ENCODE peak calls at places on chromosomes 7 and 10, in seven cellular contexts. D is NCI-H345, T is left ventricle myocardium inferior, C is transverse colon, S is LoVo, F is kidney tubule cell, L is mucosa of gallbladder. J is an unnamed sample.
A peak's percentile ranks its signal among the peaks of the same experiment; 100 is the strongest.

GRCh38 chr10:17235136-17235535 is 7.1 kb downstream of the VIM start:
- DNase-seq in C (no peak), S (no peak), T (no peak), F (peak; percentile 50), D (no peak), L (no peak), J (no peak)

GRCh38 chr10:71127019-71127534 is 85.3 kb upstream of the UNC5B start:
- DNase-seq in S (no peak), T (no peak), L (no peak), C (no peak), F (no peak), D (no peak), J (no peak)

GRCh38 chr7:131627589-131628212 is 71.3 kb upstream of the PODXL start:
- DNase-seq in C (peak; percentile 17), L (no peak), S (no peak), F (no peak), D (no peak), T (no peak), J (no peak)

GRCh38 chr10:14299516-14299915 is 31.2 kb downstream of the FRMD4A start:
- DNase-seq in L (no peak), T (no peak), C (no peak), F (no peak), D (no peak), S (no peak), J (no peak)

GRCh38 chr7:18144171-18144570 is 116.5 kb upstream of the PRPS1L1 start:
- DNase-seq in D (no peak), T (no peak), S (no peak), L (no peak), F (no peak), C (no peak), J (peak; percentile 52)

GRCh38 chr10:73650537-73651331 is 5.1 kb downstream of the SYNPO2L start:
- DNase-seq in C (no peak), S (no peak), T (peak; percentile 77), D (peak; percentile 8), F (no peak), L (no peak), J (peak; percentile 68)

GRCh38 chr7:84022686-84023308 is 171.8 kb downstream of the SEMA3A start:
- DNase-seq in S (peak; percentile 94), L (no peak), T (no peak), F (peak; percentile 35), C (peak; percentile 19), D (no peak), J (no peak)

GRCh38 chr7:131105294-131105802 is 222.3 kb upstream of the MKLN1 start:
- DNase-seq in S (no peak), D (no peak), L (peak; percentile 36), F (peak; percentile 31), C (no peak), T (no peak), J (no peak)

GRCh38 chr7:2477447-2478386 is 1.5 kb upstream of the GRIFIN start:
- DNase-seq in C (peak; percentile 74), L (peak; percentile 54), T (peak; percentile 69), S (no peak), F (peak; percentile 75), D (no peak), J (peak; percentile 70)

J was measured in CD14-positive monocyte.